ENCODE peak calls at places on chromosomes 1 and 21, in eight cellular contexts. Y, H, B, N, A, W, T and Z are unnamed samples.

GRCh38 chr1:171355727-171356126 is 41.7 kb downstream of the FMO4 start:
- DNase-seq in A (no peak), H (no peak), Y (no peak), W (no peak), N (no peak), T (no peak), B (no peak), Z (no peak)

GRCh38 chr1:59685666-59686065 is 129.1 kb upstream of the HOOK1 start:
- DNase-seq in N (no peak), H (no peak), T (no peak), W (no peak), B (no peak), Y (no peak), A (no peak), Z (no peak)

GRCh38 chr1:22031214-22031962 is 21.1 kb upstream of the CDC42 start:
- DNase-seq in A (no peak), H (no peak), Y (no peak), W (peak; percentile 62), B (no peak), T (peak; percentile 69), N (no peak), Z (no peak)

GRCh38 chr1:44062656-44063055 is 31.4 kb upstream of the SLC6A9 start:
- DNase-seq in W (no peak), Y (no peak), B (no peak), H (no peak), A (no peak), T (no peak), N (no peak), Z (no peak)

GRCh38 chr21:37982496-37983318 is 66.5 kb upstream of the KCNJ6 start:
- DNase-seq in H (no peak), A (no peak), T (no peak), B (no peak), N (no peak), W (no peak), Y (no peak), Z (no peak)

GRCh38 chr1:25743164-25744139 is 56.5 kb upstream of the SELENON start:
- DNase-seq in W (peak; percentile 96), N (peak; percentile 94), Y (no peak), A (peak; percentile 73), T (peak; percentile 87), H (peak; percentile 94), B (no peak), Z (no peak)

GRCh38 chr1:201383647-201384405 is 6.3 kb upstream of the TNNT2 start:
- DNase-seq in H (peak; percentile 74), A (no peak), B (no peak), T (peak; percentile 75), Y (no peak), W (no peak), N (no peak), Z (no peak)

GRCh38 chr1:14804626-14805025 is 206.1 kb downstream of the KAZN start:
- DNase-seq in B (no peak), A (no peak), Y (peak; percentile 36), H (no peak), T (no peak), W (no peak), N (no peak), Z (peak; percentile 43)

GRCh38 chr1:10598088-10598712 is 123.5 kb downstream of the PEX14 start:
- DNase-seq in Y (no peak), W (no peak), B (no peak), T (no peak), H (no peak), N (no peak), A (no peak), Z (no peak)

GRCh38 chr1:93459126-93459525 is 11.2 kb downstream of the FNBP1L start:
- DNase-seq in B (no peak), Y (no peak), W (no peak), N (no peak), T (no peak), A (no peak), H (no peak), Z (no peak)

GRCh38 chr1:16441312-16441641 is 753 bp downstream of the NECAP2 start:
- DNase-seq in B (no peak), Y (no peak), N (no peak), T (peak; percentile 45), W (no peak), A (no peak), H (no peak), Z (no peak)

GRCh38 chr1:30900486-30900885 is 8.1 kb downstream of the SDC3 start:
- DNase-seq in A (no peak), T (no peak), H (no peak), B (no peak), N (no peak), Y (no peak), W (peak; percentile 23), Z (no peak)

GRCh38 chr1:231691618-231692259 is 65.1 kb downstream of the DISC1 start:
- DNase-seq in H (no peak), T (peak; percentile 30), N (peak; percentile 38), W (no peak), Y (peak; percentile 64), A (no peak), B (no peak), Z (peak; percentile 36)

GRCh38 chr1:2132222-2133038 is 62.1 kb downstream of the FAAP20 start:
- DNase-seq in A (no peak), Y (peak; percentile 46), B (no peak), H (no peak), N (peak; percentile 30), T (peak; percentile 79), W (peak; percentile 66), Z (no peak)

GRCh38 chr1:66247415-66248208 is 286.3 kb upstream of the SGIP1 start:
- DNase-seq in H (no peak), A (no peak), B (peak; percentile 22), T (no peak), W (no peak), N (no peak), Y (no peak), Z (no peak)

GRCh38 chr1:56584910-56585528 is 5.7 kb upstream of the PLPP3 start:
- DNase-seq in N (no peak), W (no peak), A (peak; percentile 15), B (peak; percentile 52), H (no peak), Y (peak; percentile 44), T (peak; percentile 70), Z (peak; percentile 39)

GRCh38 chr1:19100008-19100407 is 110.1 kb downstream of the UBR4 start:
- DNase-seq in B (no peak), H (no peak), Y (no peak), T (no peak), W (no peak), N (no peak), A (no peak), Z (no peak)

GRCh38 chr1:231481289-231481688 is 47.2 kb upstream of the TSNAX start:
- DNase-seq in H (no peak), N (no peak), A (no peak), T (no peak), W (no peak), B (no peak), Y (no peak), Z (no peak)

DNA sequence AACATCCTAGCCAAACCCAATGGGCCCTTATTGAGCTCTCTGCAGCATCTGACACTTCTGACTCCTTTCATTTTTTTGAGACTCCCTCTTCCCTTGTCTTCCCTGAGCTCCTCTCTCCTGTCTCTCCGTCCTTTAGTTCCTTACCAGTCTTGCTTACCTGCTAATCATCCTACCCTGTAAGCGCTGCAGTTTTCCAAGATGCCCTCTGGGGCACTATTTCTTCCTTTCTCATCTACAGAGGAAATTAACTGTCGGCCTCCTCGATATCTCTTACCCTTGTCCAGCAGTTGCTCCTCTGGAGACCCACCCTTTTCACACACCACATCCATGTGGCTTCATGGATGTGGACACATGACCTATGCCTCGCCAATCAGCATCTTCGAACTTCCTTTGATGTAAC is 6.8 kb downstream of the GPR161 start:
- DNase-seq in N (no peak), Y (no peak), A (no peak), T (no peak), H (no peak), W (no peak), B (no peak), Z (no peak)
- TF ChIP-seq CTCF in N (no peak), Y (no peak), A (no peak), T (no peak), H (no peak), W (no peak), B (no peak), Z (no peak)

GRCh38 chr1:63758805-63759204 is 15.0 kb upstream of the ROR1 start:
- DNase-seq in T (no peak), N (no peak), A (no peak), Y (no peak), B (no peak), W (no peak), H (no peak), Z (no peak)
- TF ChIP-seq CTCF in T (no peak), N (no peak), A (no peak), Y (no peak), B (no peak), W (no peak), H (no peak), Z (no peak)

GRCh38 chr21:14864211-14865021 is 200.4 kb downstream of the NRIP1 start:
- DNase-seq in W (peak; percentile 72), B (no peak), T (peak; percentile 89), N (peak; percentile 64), Y (peak; percentile 68), H (peak; percentile 59), A (peak; percentile 46), Z (peak; percentile 78)
- TF ChIP-seq CTCF in W (peak; percentile 65), B (peak; percentile 87), T (peak; percentile 67), N (peak; percentile 75), Y (peak; percentile 46), H (peak; percentile 53), A (no peak), Z (peak; percentile 53)

DNA sequence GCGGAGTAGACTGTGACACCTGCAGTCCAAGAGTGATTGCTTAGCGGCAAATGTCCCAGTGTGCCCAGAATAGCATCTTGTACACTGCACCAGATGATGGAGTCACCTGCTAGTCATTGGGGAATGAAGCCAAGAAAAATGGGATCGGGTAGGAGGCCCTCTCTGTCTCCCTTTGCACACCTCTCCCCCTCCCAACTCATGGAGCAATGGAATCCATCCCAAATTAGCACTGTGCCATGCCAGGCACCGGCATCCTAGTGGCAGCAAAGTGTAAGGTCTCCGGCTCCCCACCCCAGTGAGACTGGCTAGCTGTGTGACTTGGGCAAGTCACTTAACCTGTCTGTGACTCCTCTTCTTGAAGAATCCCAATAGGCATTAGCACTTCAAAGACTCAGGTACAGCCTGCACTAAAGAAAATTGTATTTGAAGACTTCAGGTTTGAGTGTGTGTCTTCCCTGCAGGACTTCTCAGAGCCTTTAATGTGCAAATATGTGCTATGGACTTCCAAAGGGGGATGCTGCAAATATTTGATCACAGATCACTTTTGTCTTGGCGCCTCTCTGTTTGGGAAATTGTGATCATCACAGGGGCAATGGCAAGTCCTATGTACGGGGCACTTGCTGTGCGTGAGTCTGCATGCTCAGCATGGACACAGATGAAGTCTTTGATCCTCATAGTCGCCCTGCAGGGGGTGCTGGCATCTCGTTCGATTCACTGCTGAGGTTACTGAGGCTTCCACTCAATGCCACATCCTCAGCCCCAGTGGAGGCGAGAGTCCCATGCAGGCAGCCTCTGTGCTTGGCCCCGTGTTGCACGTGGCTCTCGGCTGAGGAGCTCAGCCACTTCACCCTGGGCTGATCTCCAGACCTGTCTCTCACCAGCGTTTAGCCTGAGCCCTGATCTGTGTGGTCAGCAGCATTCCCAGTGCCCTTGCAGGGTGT is 272.9 kb upstream of the C1orf174 start:
- DNase-seq in A (no peak), N (no peak), T (no peak), Y (no peak), B (peak; percentile 6), W (no peak), H (no peak), Z (no peak)
- TF ChIP-seq CTCF in A (no peak), N (no peak), T (no peak), Y (no peak), B (no peak), W (no peak), H (no peak), Z (no peak)